ENCODE peak calls at places on chromosomes 12 and 14, in four cellular contexts. J is HCT116, F is cardiac muscle cell, G is A549. R is an unnamed sample.
A peak's percentile ranks its signal among the peaks of the same experiment; 100 is the strongest.

GRCh38 chr12:13425766-13426165 is 229.2 kb downstream of the EMP1 start:
- DNase-seq in F (no peak), G (no peak), J (no peak), R (no peak)

GRCh38 chr14:98204139-98204538 is 1067.9 kb downstream of the BCL11B start:
- DNase-seq in J (no peak), F (no peak), G (no peak), R (no peak)

GRCh38 chr14:68774771-68775613 is 17.9 kb downstream of the ZFP36L1 start:
- DNase-seq in J (no peak), G (no peak), F (no peak), R (no peak)

GRCh38 chr12:68870011-68870410 is 62.0 kb downstream of the MDM2 start:
- DNase-seq in J (no peak), F (no peak), G (no peak), R (no peak)

GRCh38 chr12:1922075-1922709 is 3.7 kb upstream of the CACNA2D4 start:
- DNase-seq in G (no peak), F (no peak), J (no peak), R (no peak)

GRCh38 chr14:34081126-34081575 is 130.3 kb upstream of the EGLN3 start:
- DNase-seq in G (no peak), F (no peak), J (no peak), R (no peak)

GRCh38 chr14:90870950-90871604 is 54.8 kb upstream of the TTC7B start:
- DNase-seq in F (no peak), J (no peak), G (no peak), R (no peak)

GRCh38 chr12:57611116-57611809 is at the start of gene ARHGEF25:
- DNase-seq in G (peak; percentile 84), J (no peak), F (peak; percentile 78), R (peak; percentile 8)

GRCh38 chr14:103530390-103530789 is 1.4 kb downstream of the TRMT61A start:
- DNase-seq in J (no peak), F (peak; percentile 82), G (no peak), R (no peak)

GRCh38 chr14:77027538-77028383 is 747 bp downstream of the IRF2BPL start:
- DNase-seq in F (peak; percentile 66), G (peak; percentile 65), J (no peak), R (peak; percentile 58)

GRCh38 chr14:64760916-64761315 is 56.7 kb downstream of the PLEKHG3 start:
- DNase-seq in G (no peak), J (no peak), F (no peak), R (no peak)

GRCh38 chr12:125773033-125773432 is 707.8 kb downstream of the AACS start:
- DNase-seq in J (peak; percentile 6), G (peak; percentile 18), F (peak; percentile 51), R (no peak)

GRCh38 chr14:97106166-97106565 is 309.0 kb downstream of the VRK1 start:
- DNase-seq in J (no peak), G (no peak), F (no peak), R (no peak)

GRCh38 chr14:91269076-91269991 is 24.8 kb upstream of the GPR68 start:
- DNase-seq in F (no peak), J (no peak), G (no peak), R (no peak)

GRCh38 chr14:44782775-44783238 is 178.9 kb downstream of the KLHL28 start:
- DNase-seq in J (no peak), G (no peak), F (no peak), R (no peak)

GRCh38 chr12:109910969-109911348 is 10.9 kb downstream of the TCHP start:
- DNase-seq in F (no peak), J (peak; percentile 43), G (peak; percentile 81), R (peak; percentile 14)

GRCh38 chr14:93953263-93953662 is 23.1 kb downstream of the ASB2 start:
- DNase-seq in F (peak; percentile 37), J (no peak), G (no peak), R (no peak)

GRCh38 chr14:59565112-59565511 is 11.5 kb downstream of the CCDC175 start:
- DNase-seq in J (no peak), G (no peak), F (no peak), R (peak; percentile 22)

GRCh38 chr12:113700943-113701342 is 229.3 kb upstream of the LHX5 start:
- DNase-seq in F (no peak), G (no peak), J (no peak), R (no peak)

GRCh38 chr12:26833692-26834168 is 736 bp upstream of the ITPR2 start:
- DNase-seq in J (no peak), G (no peak), F (peak; percentile 44), R (peak; percentile 76)

GRCh38 chr12:3299929-3300832 is 190.8 kb upstream of the PRMT8 start:
- DNase-seq in G (peak; percentile 74), F (peak; percentile 87), J (peak; percentile 92), R (peak; percentile 88)

GRCh38 chr14:55698051-55698450 is 118.0 kb downstream of the KTN1 start:
- DNase-seq in J (no peak), F (no peak), G (peak; percentile 8), R (peak; percentile 92)

GRCh38 chr12:106248177-106248848 is 493 bp upstream of the CKAP4 start:
- DNase-seq in G (peak; percentile 67), J (no peak), F (peak; percentile 60), R (peak; percentile 61)

GRCh38 chr12:1205512-1206060 is 214.6 kb downstream of the ERC1 start:
- DNase-seq in F (no peak), J (no peak), G (no peak), R (no peak)

GRCh38 chr12:51381226-51382079 is 9.8 kb downstream of the GALNT6 start:
- DNase-seq in J (no peak), F (no peak), G (no peak), R (no peak)

GRCh38 chr12:32617549-32617948 is 61.6 kb upstream of the DNM1L start:
- DNase-seq in G (no peak), F (no peak), J (no peak), R (no peak)
- H3K4me3 ChIP-seq in G (no peak overlapping the region), F (no peak overlapping the region), J (no peak overlapping the region), R (no peak overlapping the region)

DNA sequence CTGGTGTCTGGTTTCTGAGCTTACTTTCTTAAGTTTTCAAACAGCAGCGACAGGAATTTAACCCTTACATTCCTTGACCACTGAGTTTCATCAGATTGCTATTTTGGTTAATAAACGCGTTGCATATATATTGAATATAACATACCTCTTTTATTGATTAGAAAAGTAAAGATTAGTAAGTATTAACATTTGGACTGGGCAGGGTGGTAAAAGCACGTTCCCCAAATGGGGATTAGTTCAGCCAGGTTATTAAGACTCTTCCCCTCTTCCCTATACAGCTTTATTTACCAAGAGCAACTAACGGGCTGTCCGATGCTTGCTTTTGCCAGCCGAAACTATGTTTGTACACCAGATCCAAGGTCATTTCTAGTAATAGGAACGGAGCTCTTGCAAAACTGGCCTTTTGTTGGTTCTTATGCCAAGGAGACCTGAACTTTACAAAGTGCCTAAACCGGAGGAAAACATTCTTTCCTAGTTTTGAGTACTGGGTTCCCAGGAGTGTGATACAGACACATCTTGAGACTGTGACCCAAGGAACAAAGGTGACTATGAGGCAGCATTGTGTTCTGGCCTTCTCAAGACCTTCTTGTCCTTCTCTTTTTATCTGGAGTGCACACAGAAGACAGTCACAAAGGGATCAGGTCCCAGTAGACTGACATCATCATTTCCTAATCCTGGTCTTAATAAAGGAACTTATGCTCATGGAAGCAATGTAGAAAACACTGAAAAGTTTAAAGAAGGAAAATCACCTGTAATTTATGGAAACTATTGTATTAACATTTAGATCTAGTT is 2.6 kb downstream of the GLRX5 start:
- DNase-seq in F (no peak), J (no peak), G (no peak), R (peak; percentile 42)
- H3K4me1 ChIP-seq in F (peaks cover 21% of the 10 kb centered on the region), J (peaks cover 15% of the 10 kb centered on the region), G (peaks cover 20% of the 10 kb centered on the region), R (peaks cover 4% of the 10 kb centered on the region)

GRCh38 chr14:42004321-42004720 is 397.6 kb downstream of the LRFN5 start:
- DNase-seq in J (no peak), F (no peak), G (no peak), R (no peak)
- H3K27ac ChIP-seq in J (no peak overlapping the region), F (no peak overlapping the region), G (no peak overlapping the region), R (no peak overlapping the region)

DNA sequence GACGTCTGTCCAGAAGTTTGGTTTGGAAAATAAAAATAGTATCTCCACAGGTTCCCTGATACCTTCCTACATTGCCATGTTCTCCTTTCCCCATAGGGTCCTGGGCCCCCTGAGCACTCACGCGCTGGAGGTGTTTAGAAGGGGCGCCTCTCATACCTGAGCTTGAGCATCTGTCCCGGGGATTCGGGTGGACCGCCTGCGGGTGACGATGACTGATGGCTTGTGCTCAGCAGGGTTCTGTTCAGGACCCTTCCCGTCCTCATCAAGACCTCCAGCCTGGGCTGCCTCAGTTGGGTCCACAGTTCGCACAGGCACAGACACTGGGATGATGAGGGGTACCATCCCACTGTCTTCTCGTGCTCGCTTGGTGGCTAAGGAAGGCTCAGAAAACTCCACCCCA is 22.7 kb upstream of the PNMA1 start:
- DNase-seq in J (no peak), G (no peak), F (no peak), R (no peak)
- H3K4me3 ChIP-seq in J (no peak overlapping the region), G (no peak overlapping the region), F (no peak overlapping the region), R (no peak overlapping the region)

DNA sequence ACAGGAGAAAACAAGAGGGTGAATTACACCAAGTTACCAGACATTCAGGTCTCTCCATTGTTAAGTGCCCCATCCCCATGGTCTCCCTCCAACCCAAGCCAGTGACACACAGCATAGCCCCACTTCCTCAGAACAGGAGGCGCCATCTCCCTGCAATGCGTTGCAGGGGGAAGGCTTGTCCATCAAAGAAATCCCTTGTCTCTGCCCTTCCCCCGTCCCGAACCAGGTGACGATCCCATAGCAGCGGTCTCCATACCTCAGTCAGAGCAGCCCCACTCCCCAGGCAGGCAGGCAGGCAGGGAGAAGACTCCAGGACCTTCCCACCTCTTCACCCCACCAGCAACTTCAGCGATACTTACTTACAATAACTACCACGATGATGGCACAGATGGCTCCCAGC is 5.9 kb downstream of the VAMP1 start:
- DNase-seq in J (no peak), G (no peak), F (no peak), R (no peak)
- H3K4me1 ChIP-seq in J (peaks cover 1% of the 10 kb centered on the region), G (peaks cover 24% of the 10 kb centered on the region), F (peaks cover 7% of the 10 kb centered on the region), R (peaks cover 3% of the 10 kb centered on the region)

DNA sequence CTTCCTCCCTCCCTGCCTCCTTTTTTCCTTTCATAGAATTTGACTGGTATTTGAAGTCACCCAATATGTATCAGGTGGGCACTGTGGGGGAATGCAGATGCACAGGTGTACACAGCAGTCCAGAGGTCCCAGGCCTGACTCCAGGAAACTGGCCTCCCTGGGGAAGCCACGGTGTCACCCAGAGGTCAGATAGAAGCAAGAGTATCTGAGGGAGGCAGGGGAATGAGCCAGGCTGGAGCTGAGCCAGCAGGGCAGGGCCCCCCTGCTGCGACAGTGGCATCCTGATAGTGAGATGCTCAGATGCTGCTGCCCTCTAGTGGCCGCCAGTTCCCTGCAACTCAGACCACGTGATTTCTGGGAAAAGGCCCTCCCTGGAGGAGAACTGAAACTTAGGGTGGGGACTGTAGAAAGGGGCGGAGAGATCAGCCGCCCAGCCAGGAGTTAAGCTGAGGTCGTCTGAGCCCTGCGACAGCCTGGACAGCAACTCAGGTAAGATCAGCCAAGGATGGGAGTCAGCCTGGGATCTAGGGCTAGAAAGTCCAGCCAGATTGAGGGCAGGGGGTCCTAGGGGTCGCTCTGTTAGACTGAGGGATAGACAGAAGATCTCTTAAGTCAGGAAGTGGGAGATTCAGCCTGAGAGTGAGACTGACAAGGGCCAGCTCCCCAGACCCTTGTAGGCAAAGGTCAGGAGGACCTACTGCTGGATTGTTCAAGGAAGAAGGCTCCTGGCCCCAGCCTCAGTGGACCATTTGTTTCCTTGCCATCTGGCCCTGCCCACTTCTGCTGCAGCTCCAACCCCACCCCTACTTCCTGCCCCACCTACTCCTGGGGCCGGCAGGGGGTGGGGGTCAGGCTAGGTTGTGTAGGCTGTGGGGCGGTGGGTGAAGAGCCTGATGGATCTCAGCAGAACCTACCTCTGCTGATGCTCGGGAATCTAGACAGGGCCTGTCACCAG is at the start of gene IRF9:
- DNase-seq in G (peak; percentile 96), J (peak; percentile 89), F (peak; percentile 97), R (peak; percentile 96)
- H3K27ac ChIP-seq in G (peak within 1 kb of the TSS; percentile 91), J (peak within 1 kb of the TSS; percentile 84), F (peak within 1 kb of the TSS; percentile 75), R (peak within 1 kb of the TSS; percentile 87)